ENCODE peak calls at places on chromosome 7, in ten cellular contexts. F is AG10803; D is body of pancreas; C is A549; E is naive thymus-derived CD4-positive, alpha-beta T cell; P is dorsolateral prefrontal cortex; Z is right atrium auricular region; B is osteoblast; K is astrocyte; J is AG09309. S is an unnamed sample.

GRCh38 chr7:12754179-12754578 is 66.7 kb downstream of the ARL4A start:
- DNase-seq in K (peak), F (peak), J (no peak), D (no peak), E (no peak), C (no peak), P (no peak), B (no peak), Z (no peak), S (no peak)

GRCh38 chr7:136251826-136252225 is 274.7 kb upstream of the MTPN start:
- DNase-seq in P (no peak), F (peak), C (no peak), E (no peak), K (peak), B (no peak), J (no peak), Z (no peak), D (no peak), S (no peak)

GRCh38 chr7:100887955-100888481 is 1.5 kb downstream of the UFSP1 start:
- DNase-seq in P (no peak), J (no peak), K (no peak), D (no peak), Z (no peak), B (peak), E (no peak), C (no peak), F (no peak), S (no peak)

GRCh38 chr7:71422104-71422503 is 290.2 kb downstream of the GALNT17 start:
- DNase-seq in D (no peak), B (no peak), P (no peak), C (no peak), J (no peak), Z (no peak), E (no peak), F (no peak), K (no peak), S (no peak)

GRCh38 chr7:50317221-50317678 is 12.7 kb downstream of the IKZF1 start:
- DNase-seq in P (no peak), J (no peak), E (peak), D (no peak), F (no peak), Z (no peak), B (no peak), C (no peak), K (no peak), S (no peak)

GRCh38 chr7:81604075-81604807 is 165.6 kb downstream of the HGF start:
- DNase-seq in K (peak), P (no peak), B (peak), D (no peak), F (no peak), J (peak), E (no peak), Z (no peak), C (peak), S (no peak)

GRCh38 chr7:101559586-101559985 is 69.5 kb downstream of the MYL10 start:
- DNase-seq in J (no peak), C (no peak), F (no peak), B (peak), D (no peak), P (no peak), Z (no peak), E (no peak), K (no peak), S (no peak)

GRCh38 chr7:91692800-91693199 is 187.7 kb downstream of the MTERF1 start:
- DNase-seq in D (no peak), Z (no peak), B (no peak), P (no peak), E (no peak), F (peak), J (no peak), C (no peak), K (peak), S (no peak)

GRCh38 chr7:44608916-44609648 is 2.7 kb downstream of the OGDH start:
- DNase-seq in E (no peak), C (peak), K (peak), J (peak), F (peak), B (peak), P (no peak), D (no peak), Z (no peak), S (no peak)

GRCh38 chr7:54995631-54996340 is 23.0 kb upstream of the EGFR start:
- DNase-seq in J (peak), B (peak), P (no peak), E (no peak), C (peak), K (peak), D (no peak), F (peak), Z (no peak), S (peak)

GRCh38 chr7:93232673-93233018 is 480 bp downstream of the VPS50 start:
- DNase-seq in E (no peak), D (no peak), C (peak), J (no peak), F (no peak), P (no peak), Z (no peak), B (no peak), K (no peak), S (no peak)

GRCh38 chr7:29177963-29178612 is 16.5 kb upstream of the CHN2 start:
- DNase-seq in D (peak), B (no peak), K (peak), Z (peak), J (no peak), P (no peak), C (no peak), E (no peak), F (no peak), S (no peak)

GRCh38 chr7:101953248-101953819 is 135.9 kb downstream of the CUX1 start:
- DNase-seq in B (no peak), P (no peak), D (peak), Z (no peak), K (peak), F (peak), E (no peak), C (no peak), J (peak), S (peak)

GRCh38 chr7:148031816-148032215 is 558.8 kb upstream of the C7orf33 start:
- DNase-seq in P (no peak), K (no peak), F (no peak), C (no peak), B (no peak), D (no peak), Z (no peak), E (no peak), J (no peak), S (no peak)

GRCh38 chr7:108063520-108063933 is 60.6 kb upstream of the LAMB1 start:
- DNase-seq in F (no peak), J (no peak), D (peak), E (no peak), P (no peak), Z (no peak), C (no peak), B (no peak), K (no peak), S (no peak)

GRCh38 chr7:66896441-66896840 is 24.6 kb upstream of the TMEM248 start:
- DNase-seq in C (no peak), K (no peak), P (no peak), F (no peak), B (no peak), Z (no peak), D (no peak), J (no peak), E (no peak), S (no peak)

GRCh38 chr7:123557016-123557630 is 495 bp downstream of the NDUFA5 start:
- DNase-seq in P (no peak), F (peak), K (no peak), E (no peak), J (no peak), Z (no peak), D (no peak), B (no peak), C (no peak), S (no peak)

GRCh38 chr7:38330861-38331709 is 57.6 kb upstream of the TARP start:
- DNase-seq in B (no peak), F (no peak), J (no peak), Z (no peak), K (no peak), C (no peak), E (no peak), D (no peak), P (no peak), S (no peak)

GRCh38 chr7:113004726-113005454 is 81.7 kb downstream of the GPR85 start:
- DNase-seq in K (no peak), J (no peak), E (no peak), C (no peak), D (no peak), F (no peak), P (no peak), Z (no peak), B (no peak), S (no peak)

GRCh38 chr7:13882051-13882450 is 107.4 kb downstream of the ETV1 start:
- DNase-seq in F (no peak), K (no peak), J (no peak), C (no peak), B (no peak), E (no peak), P (no peak), Z (no peak), D (no peak), S (no peak)

GRCh38 chr7:42605800-42606199 is 306.1 kb downstream of the C7orf25 start:
- DNase-seq in Z (no peak), P (no peak), D (no peak), J (no peak), C (no peak), E (no peak), B (peak), F (peak), K (peak), S (no peak)

GRCh38 chr7:68613897-68614296 is 984.4 kb upstream of the AUTS2 start:
- DNase-seq in K (peak), D (no peak), F (no peak), E (no peak), J (no peak), Z (no peak), B (no peak), P (no peak), C (no peak), S (no peak)

GRCh38 chr7:132249591-132249971 is 326.7 kb downstream of the PLXNA4 start:
- DNase-seq in Z (no peak), E (no peak), D (peak), F (peak), B (no peak), P (no peak), K (no peak), J (no peak), C (peak), S (no peak)

GRCh38 chr7:116674508-116675173 is 2.6 kb downstream of the MET start:
- DNase-seq in J (no peak), C (peak), B (peak), F (peak), P (no peak), Z (no peak), E (no peak), D (no peak), K (peak), S (no peak)

GRCh38 chr7:152142976-152143665 is 117.6 kb downstream of the GALNT11 start:
- DNase-seq in J (no peak), K (no peak), C (no peak), D (no peak), E (peak), B (no peak), F (no peak), Z (no peak), P (no peak), S (no peak)

GRCh38 chr7:140684066-140684950 is 11.6 kb downstream of the ADCK2 start:
- DNase-seq in E (no peak), P (no peak), K (no peak), J (no peak), B (no peak), Z (no peak), D (no peak), F (no peak), C (no peak), S (no peak)

GRCh38 chr7:2353650-2354172 is 916 bp upstream of the EIF3B start:
- DNase-seq in F (peak), Z (peak), B (peak), K (no peak), C (peak), D (peak), J (no peak), P (peak), E (no peak), S (peak)

GRCh38 chr7:48389977-48390376 is 218.7 kb downstream of the ABCA13 start:
- DNase-seq in C (no peak), J (peak), B (peak), K (peak), D (no peak), Z (no peak), E (no peak), F (peak), P (no peak), S (peak)

GRCh38 chr7:28890137-28890536 is 68.0 kb downstream of the TRIL start:
- DNase-seq in F (no peak), Z (no peak), E (no peak), D (peak), J (no peak), K (no peak), B (no peak), C (no peak), P (no peak), S (no peak)

GRCh38 chr7:140876519-140877248 is 48.0 kb downstream of the BRAF start:
- DNase-seq in D (no peak), B (peak), Z (no peak), J (peak), C (no peak), K (peak), P (no peak), E (no peak), F (peak), S (peak)

GRCh38 chr7:55109384-55110167 is 90.8 kb downstream of the EGFR start:
- DNase-seq in B (no peak), D (no peak), F (no peak), E (no peak), K (peak), C (peak), J (no peak), Z (no peak), P (no peak), S (no peak)

DNA sequence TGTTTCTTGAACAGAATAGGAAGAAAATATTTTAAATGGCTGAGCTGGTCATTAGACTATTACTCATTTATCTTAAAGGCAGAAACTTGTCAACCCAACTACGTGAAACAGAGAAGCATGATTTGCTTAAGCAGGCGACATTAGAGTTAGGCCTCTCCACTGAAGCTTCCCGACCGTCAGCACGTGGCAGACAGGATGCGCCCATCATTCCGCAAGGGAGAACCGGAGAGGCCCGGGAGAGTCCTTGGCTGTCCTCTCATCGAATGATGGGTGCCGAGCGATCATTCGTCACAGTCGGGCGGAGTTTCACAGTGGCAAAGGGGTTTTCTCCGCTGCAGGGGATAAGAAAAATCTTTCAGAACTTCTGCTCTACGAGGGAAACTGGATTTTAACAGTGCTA is 11.8 kb downstream of the BRI3 start:
- DNase-seq in C (no peak), F (no peak), K (no peak), E (no peak), J (no peak), Z (no peak), D (no peak), B (peak), P (no peak), S (no peak)
- H3K4me3 ChIP-seq in C (no peak), F (no peak), K (no peak), E (no peak), J (no peak), Z (no peak), D (no peak), B (no peak), P (no peak), S (no peak)

GRCh38 chr7:150735596-150736358 is 1.4 kb upstream of the GIMAP5 start:
- DNase-seq in K (no peak), D (no peak), F (no peak), J (no peak), E (no peak), C (no peak), Z (no peak), P (no peak), B (no peak), S (no peak)

GRCh38 chr7:150739045-150739432 is 1.8 kb downstream of the GIMAP5 start:
- DNase-seq in J (no peak), P (no peak), E (no peak), K (no peak), F (no peak), B (no peak), Z (no peak), C (no peak), D (peak), S (no peak)

GRCh38 chr7:150738092-150739044 is 1.1 kb downstream of the GIMAP5 start:
- DNase-seq in B (no peak), E (no peak), F (no peak), J (no peak), P (no peak), K (no peak), C (no peak), D (no peak), Z (no peak), S (no peak)

GRCh38 chr7:150737265-150738055 is at the start of gene GIMAP5:
- DNase-seq in K (no peak), D (no peak), B (no peak), E (peak), C (no peak), F (no peak), Z (no peak), P (no peak), J (no peak), S (no peak)

DNA sequence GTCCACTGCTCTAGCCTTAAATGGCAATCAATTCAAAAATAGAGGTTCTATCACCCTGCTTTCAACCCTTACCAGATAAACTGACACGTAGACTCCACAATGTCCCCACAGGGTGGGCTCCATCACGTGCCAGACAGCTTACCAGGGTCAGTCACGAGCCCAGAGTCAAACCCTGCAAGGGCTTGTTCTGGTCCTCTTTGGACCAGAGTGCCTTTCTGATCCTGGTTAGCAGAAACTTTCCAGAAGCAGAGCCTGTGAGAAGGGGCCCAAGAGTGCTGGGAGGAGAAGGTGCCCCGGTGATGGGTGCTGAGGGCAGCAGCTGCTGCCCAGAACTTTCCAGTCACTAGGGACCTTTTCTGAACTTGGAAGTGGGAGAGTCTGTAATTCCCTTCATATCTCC is 354 bp upstream of the GIMAP5 start:
- DNase-seq in J (no peak), C (no peak), F (no peak), B (no peak), P (no peak), D (no peak), K (no peak), E (no peak), Z (no peak), S (no peak)
- H3K4me3 ChIP-seq in J (no peak), C (no peak), F (no peak), B (no peak), P (peak), D (no peak), K (no peak), E (peak), Z (peak), S (no peak)

DNA sequence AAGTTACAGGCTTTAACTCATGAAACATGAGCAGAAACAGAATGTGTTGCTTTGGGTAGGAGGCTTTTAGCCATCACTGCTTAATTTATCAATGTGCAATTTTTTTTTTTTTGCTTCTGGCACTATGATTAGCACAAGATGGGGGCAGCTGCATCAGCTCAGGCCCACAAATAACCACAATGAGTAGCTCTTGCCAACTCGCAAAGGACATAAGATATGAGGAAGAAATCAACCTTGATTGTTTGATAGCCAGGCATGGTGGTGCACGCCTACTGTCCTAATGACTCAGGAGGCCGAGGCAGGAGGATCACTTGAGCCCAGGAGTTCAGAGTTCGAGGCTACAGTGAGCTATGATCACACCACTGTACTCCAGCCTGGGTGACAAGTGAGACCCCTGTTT is 12.3 kb downstream of the NOD1 start:
- DNase-seq in E (no peak), D (no peak), F (peak), K (peak), P (no peak), B (no peak), J (no peak), C (no peak), Z (no peak), S (no peak)
- H3K4me3 ChIP-seq in E (no peak), D (no peak), F (no peak), K (no peak), P (no peak), B (no peak), J (no peak), C (no peak), Z (no peak), S (no peak)

GRCh38 chr7:155449008-155449879 is 8.7 kb upstream of the EN2 start:
- DNase-seq in K (no peak), F (no peak), E (no peak), C (peak), P (no peak), D (no peak), Z (no peak), J (no peak), B (peak), S (no peak)
- H3K4me3 ChIP-seq in K (no peak), F (no peak), E (no peak), C (peak), P (no peak), D (no peak), Z (peak), J (no peak), B (no peak), S (no peak)

GRCh38 chr7:157691521-157692155 is 354.8 kb downstream of the DNAJB6 start:
- DNase-seq in B (peak), Z (no peak), E (no peak), P (no peak), K (no peak), C (no peak), D (no peak), F (no peak), J (no peak), S (no peak)
- H3K4me3 ChIP-seq in B (no peak), Z (peak), E (no peak), P (peak), K (peak), C (no peak), D (no peak), F (no peak), J (no peak), S (no peak)

S was measured in skeletal muscle cell.